ENCODE peak calls at places on chromosomes 11 and 22, in eight cellular contexts. U, G, P, T, W, D, O and R are unnamed samples.
A peak's percentile ranks its signal among the peaks of the same experiment; 100 is the strongest.

GRCh38 chr11:57214494-57214893 is 22.6 kb downstream of the APLNR start:
- DNase-seq in U (peak; percentile 77), G (peak; percentile 83), P (no peak), T (peak; percentile 67), W (peak; percentile 35), D (no peak), O (peak; percentile 69), R (peak; percentile 81)

GRCh38 chr11:86592659-86593451 is 79.6 kb downstream of the ME3 start:
- DNase-seq in U (peak; percentile 87), G (peak; percentile 97), P (no peak), T (peak; percentile 98), W (peak; percentile 46), D (no peak), O (peak; percentile 69), R (peak; percentile 90)

GRCh38 chr11:33377852-33378385 is 120.7 kb downstream of the HIPK3 start:
- DNase-seq in U (no peak), G (no peak), P (no peak), T (no peak), W (no peak), D (no peak), O (no peak), R (peak; percentile 49)

GRCh38 chr22:45552580-45553332 is 50.1 kb downstream of the FBLN1 start:
- DNase-seq in U (peak; percentile 97), G (peak; percentile 78), P (peak; percentile 77), T (peak; percentile 20), W (no peak), D (peak; percentile 45), O (peak; percentile 98), R (peak; percentile 97)

GRCh38 chr11:72352859-72353551 is 81.3 kb downstream of the CLPB start:
- DNase-seq in U (peak; percentile 90), G (peak; percentile 67), P (no peak), T (peak; percentile 46), W (peak; percentile 59), D (peak; percentile 67), O (peak; percentile 72), R (peak; percentile 70)

GRCh38 chr22:28181332-28181731 is 262.3 kb upstream of the PITPNB start:
- DNase-seq in U (peak; percentile 54), G (no peak), P (no peak), T (no peak), W (no peak), D (no peak), O (peak; percentile 33), R (no peak)

GRCh38 chr11:118622376-118623290 is 15.2 kb downstream of the PHLDB1 start:
- DNase-seq in U (peak; percentile 70), G (peak; percentile 58), P (peak; percentile 62), T (peak; percentile 94), W (peak; percentile 55), D (peak; percentile 49), O (peak; percentile 87), R (peak; percentile 66)

GRCh38 chr11:444397-445144 is 2.8 kb upstream of the ANO9 start:
- DNase-seq in U (peak; percentile 29), G (no peak), P (no peak), T (peak; percentile 33), W (no peak), D (no peak), O (peak; percentile 41), R (peak; percentile 33)

GRCh38 chr11:107592256-107592655 is 1.3 kb downstream of the ELMOD1 start:
- DNase-seq in U (no peak), G (no peak), P (no peak), T (no peak), W (no peak), D (no peak), O (no peak), R (no peak)

GRCh38 chr11:15073361-15074205 is at the start of gene CALCB:
- DNase-seq in U (no peak), G (no peak), P (no peak), T (peak; percentile 13), W (peak; percentile 53), D (peak; percentile 75), O (peak; percentile 9), R (peak; percentile 32)

GRCh38 chr11:9250139-9250582 is 15.0 kb downstream of the DENND5A start:
- DNase-seq in U (peak; percentile 53), G (no peak), P (no peak), T (no peak), W (no peak), D (no peak), O (no peak), R (no peak)

GRCh38 chr11:69210660-69211035 is 54.9 kb downstream of the SMIM38 start:
- DNase-seq in U (no peak), G (no peak), P (no peak), T (no peak), W (no peak), D (no peak), O (no peak), R (no peak)

GRCh38 chr22:20111045-20111688 is 4.7 kb upstream of the RANBP1 start:
- DNase-seq in U (peak; percentile 33), G (no peak), P (peak; percentile 6), T (peak; percentile 11), W (peak; percentile 37), D (peak; percentile 69), O (no peak), R (peak; percentile 38)

GRCh38 chr22:29435236-29435635 is 3.1 kb upstream of the RFPL1 start:
- DNase-seq in U (peak; percentile 3), G (no peak), P (no peak), T (no peak), W (no peak), D (no peak), O (no peak), R (peak; percentile 39)

DNA sequence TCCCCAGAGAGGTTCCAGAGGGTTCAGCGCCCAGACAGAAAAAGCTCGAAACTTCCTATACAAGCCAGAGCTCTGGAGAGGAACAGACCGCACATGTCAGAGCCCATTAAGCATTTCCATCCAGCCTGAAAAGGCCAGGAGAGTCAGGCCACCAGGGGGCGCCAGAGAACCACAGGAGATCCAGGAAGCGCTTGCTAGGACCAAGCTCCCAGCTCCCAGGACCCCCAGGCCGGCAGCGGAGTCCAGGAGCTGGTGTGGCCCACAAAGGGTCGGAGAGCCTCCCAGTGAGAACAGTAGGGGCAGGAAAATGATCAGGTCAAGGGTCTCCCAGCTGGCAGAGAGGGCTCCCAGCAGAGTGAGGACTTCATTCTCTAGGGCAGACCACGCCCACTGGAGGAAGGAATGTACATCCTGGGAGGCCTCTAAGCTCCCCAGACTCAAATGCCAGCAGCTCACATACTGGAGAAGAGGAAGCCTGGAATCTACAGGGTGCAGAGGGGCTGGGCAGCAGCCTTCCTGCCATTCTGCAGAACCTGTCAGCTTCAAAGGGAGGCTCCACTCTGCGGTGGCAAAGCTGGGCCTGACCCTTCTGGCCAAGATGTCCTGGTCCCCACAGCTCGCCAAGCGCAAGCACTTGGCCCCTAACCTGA is 2.1 kb upstream of the MEI1 start:
- DNase-seq in U (peak; percentile 93), G (peak; percentile 87), P (peak; percentile 93), T (peak; percentile 68), W (peak; percentile 96), D (peak; percentile 96), O (peak; percentile 89), R (peak; percentile 81)
- H3K4me3 ChIP-seq in U (peak overlapping the region; percentile 48), G (peak overlapping the region; percentile 20), P (peak overlapping the region; percentile 54), T (no peak overlapping the region), W (no peak overlapping the region), D (no peak overlapping the region), O (peak overlapping the region; percentile 26), R (no peak overlapping the region)

GRCh38 chr22:26139320-26139719 is 29.9 kb upstream of the SEZ6L start:
- DNase-seq in U (no peak), G (no peak), P (no peak), T (no peak), W (no peak), D (no peak), O (no peak), R (no peak)

GRCh38 chr22:26131755-26132154 is 37.5 kb upstream of the SEZ6L start:
- DNase-seq in U (no peak), G (no peak), P (no peak), T (no peak), W (no peak), D (no peak), O (no peak), R (no peak)

DNA sequence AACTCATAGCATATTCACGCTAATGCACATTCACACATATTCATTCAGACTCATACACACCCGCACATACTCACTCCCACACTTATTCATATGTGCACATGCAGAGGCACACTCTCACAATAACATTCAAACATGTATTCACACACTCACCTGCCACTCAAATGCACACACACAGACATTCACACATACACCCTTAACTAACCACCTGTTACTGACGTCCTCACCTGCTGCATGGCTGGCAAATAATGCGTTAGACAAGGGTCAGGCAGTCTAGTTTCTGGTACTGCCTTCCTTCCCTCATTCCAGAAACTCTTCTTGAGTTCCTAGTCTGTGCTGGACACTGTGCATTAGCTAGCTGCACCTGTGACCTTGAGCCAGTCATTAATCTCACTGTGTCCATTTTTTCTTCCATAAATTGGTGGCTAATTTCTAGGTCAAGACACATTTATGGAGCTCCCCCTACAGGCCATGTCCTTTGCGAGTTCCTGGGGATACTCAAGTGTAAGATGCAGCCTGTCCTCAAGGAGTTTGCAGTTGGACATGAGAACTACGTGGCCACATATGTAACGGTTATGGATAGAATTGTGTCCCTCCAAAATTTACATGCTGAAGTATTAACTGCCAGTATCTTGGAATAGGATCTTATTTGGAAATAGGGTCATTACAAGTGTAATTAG is 34.5 kb upstream of the SEZ6L start:
- DNase-seq in U (no peak), G (no peak), P (no peak), T (no peak), W (no peak), D (no peak), O (no peak), R (no peak)
- TF ChIP-seq CTCF in U (no peak), G (no peak), P (no peak), T (no peak), W (no peak), D (peak; percentile 50), O (no peak), R (no peak)

DNA sequence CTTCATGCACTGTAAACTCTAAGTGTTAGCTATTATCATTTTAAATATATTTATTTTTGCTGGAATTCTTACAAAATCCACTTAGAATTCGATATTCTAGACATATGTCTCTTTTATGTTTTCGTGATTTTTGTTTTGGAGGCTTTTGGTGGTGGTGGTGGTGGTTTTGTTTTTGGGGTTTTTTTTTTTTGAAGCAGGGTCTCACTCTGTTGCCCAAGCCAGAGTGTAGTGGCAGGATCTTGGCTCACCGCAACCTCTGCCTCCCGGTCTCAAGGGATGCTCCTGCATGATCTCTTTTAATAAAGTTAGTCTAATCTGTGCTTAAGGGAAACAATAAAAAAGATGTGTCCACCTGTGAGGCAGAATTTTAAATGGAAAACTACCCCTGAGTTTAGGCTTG is 117.7 kb downstream of the MRTFA start:
- DNase-seq in U (no peak), G (no peak), P (no peak), T (no peak), W (no peak), D (no peak), O (no peak), R (no peak)
- H3K4me3 ChIP-seq in U (no peak overlapping the region), G (no peak overlapping the region), P (no peak overlapping the region), T (no peak overlapping the region), W (no peak overlapping the region), D (no peak overlapping the region), O (no peak overlapping the region), R (no peak overlapping the region)

DNA sequence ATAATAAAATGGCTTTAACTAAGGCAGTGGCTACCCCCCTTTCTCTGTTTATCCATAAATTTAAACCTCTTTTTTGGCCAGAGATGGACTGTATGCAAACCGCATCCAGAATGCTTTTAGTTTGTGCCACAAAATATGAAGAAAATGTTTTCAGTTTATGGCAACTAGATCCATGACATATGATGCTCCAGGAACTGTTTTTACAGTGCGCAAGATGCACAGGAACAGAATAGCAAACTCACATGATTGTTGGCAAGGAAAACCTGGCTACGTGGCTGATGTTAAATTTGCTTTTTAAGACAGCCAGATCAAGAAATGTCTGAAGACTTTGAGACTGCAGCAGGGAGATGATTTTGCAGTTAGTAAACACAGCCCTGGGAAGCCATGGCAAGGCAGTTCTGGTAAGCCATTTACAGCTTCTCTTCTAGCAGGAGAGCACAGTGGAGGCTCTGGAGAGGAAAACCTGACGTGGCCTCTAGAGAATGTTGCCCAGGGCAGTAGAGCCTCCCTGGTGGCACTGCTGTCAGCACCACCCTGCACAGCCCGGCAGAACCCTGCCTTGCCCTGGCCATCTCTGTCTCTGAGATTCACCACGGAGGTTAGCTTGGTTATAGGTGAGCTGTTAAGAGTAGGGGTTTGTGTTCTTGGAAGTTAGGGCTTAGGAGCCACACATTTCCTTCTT is 69.8 kb upstream of the TNRC6B start:
- DNase-seq in U (peak; percentile 35), G (no peak), P (no peak), T (peak; percentile 45), W (no peak), D (no peak), O (peak; percentile 58), R (peak; percentile 60)
- TF ChIP-seq CTCF in U (no peak), G (no peak), P (no peak), T (no peak), W (no peak), D (no peak), O (no peak), R (no peak)